ENCODE peak calls at places on chromosomes 1 and 21, in nine cellular contexts. One of them, this sample, is unnamed. For H3K9me3, the result is how much of the 10 kb centered on the place peaks cover.

GRCh38 chr1:197919523-197920301 is 2.5 kb downstream of the LHX9 start:
- DNase-seq in adrenal gland: no peak
- DNase-seq in stomach: no peak
- DNase-seq in heart left ventricle: no peak
- DNase-seq in CD8-positive, alpha-beta T cell: peak
- DNase-seq in cardiac muscle cell: no peak
- DNase-seq in lung: no peak
- DNase-seq in left ventricle myocardium inferior: no peak
- DNase-seq in Panc1: no peak
- DNase-seq in this sample: no peak

GRCh38 chr1:34088001-34088400 is 77.0 kb downstream of the CSMD2 start:
- DNase-seq in adrenal gland: no peak
- DNase-seq in stomach: no peak
- DNase-seq in heart left ventricle: no peak
- DNase-seq in CD8-positive, alpha-beta T cell: no peak
- DNase-seq in cardiac muscle cell: no peak
- DNase-seq in lung: no peak
- DNase-seq in left ventricle myocardium inferior: no peak
- DNase-seq in Panc1: no peak
- DNase-seq in this sample: no peak

GRCh38 chr1:77375990-77376389 is 94.2 kb downstream of the AK5 start:
- DNase-seq in adrenal gland: no peak
- DNase-seq in stomach: no peak
- DNase-seq in heart left ventricle: no peak
- DNase-seq in CD8-positive, alpha-beta T cell: no peak
- DNase-seq in cardiac muscle cell: peak
- DNase-seq in lung: no peak
- DNase-seq in left ventricle myocardium inferior: no peak
- DNase-seq in Panc1: no peak
- DNase-seq in this sample: no peak

GRCh38 chr1:61953790-61954150 is 211.5 kb downstream of the PATJ start:
- DNase-seq in adrenal gland: no peak
- DNase-seq in stomach: no peak
- DNase-seq in heart left ventricle: no peak
- DNase-seq in CD8-positive, alpha-beta T cell: no peak
- DNase-seq in cardiac muscle cell: no peak
- DNase-seq in lung: no peak
- DNase-seq in left ventricle myocardium inferior: no peak
- DNase-seq in Panc1: no peak
- DNase-seq in this sample: no peak

GRCh38 chr1:244138399-244138798 is 87.3 kb downstream of the ZBTB18 start:
- DNase-seq in adrenal gland: no peak
- DNase-seq in stomach: no peak
- DNase-seq in heart left ventricle: peak
- DNase-seq in CD8-positive, alpha-beta T cell: no peak
- DNase-seq in cardiac muscle cell: no peak
- DNase-seq in lung: no peak
- DNase-seq in left ventricle myocardium inferior: no peak
- DNase-seq in Panc1: no peak
- DNase-seq in this sample: no peak

GRCh38 chr1:65006806-65007205 is 40.5 kb upstream of the JAK1 start:
- DNase-seq in adrenal gland: no peak
- DNase-seq in stomach: no peak
- DNase-seq in heart left ventricle: no peak
- DNase-seq in CD8-positive, alpha-beta T cell: no peak
- DNase-seq in cardiac muscle cell: no peak
- DNase-seq in lung: no peak
- DNase-seq in left ventricle myocardium inferior: no peak
- DNase-seq in Panc1: no peak
- DNase-seq in this sample: no peak

GRCh38 chr1:61184035-61184713 is 101.8 kb downstream of the NFIA start:
- DNase-seq in adrenal gland: peak
- DNase-seq in stomach: peak
- DNase-seq in heart left ventricle: peak
- DNase-seq in CD8-positive, alpha-beta T cell: no peak
- DNase-seq in cardiac muscle cell: peak
- DNase-seq in lung: peak
- DNase-seq in left ventricle myocardium inferior: peak
- DNase-seq in Panc1: no peak
- DNase-seq in this sample: no peak

GRCh38 chr1:19824541-19824940 is 9.5 kb upstream of the RNF186 start:
- DNase-seq in adrenal gland: no peak
- DNase-seq in stomach: no peak
- DNase-seq in heart left ventricle: no peak
- DNase-seq in CD8-positive, alpha-beta T cell: no peak
- DNase-seq in cardiac muscle cell: no peak
- DNase-seq in lung: no peak
- DNase-seq in left ventricle myocardium inferior: no peak
- DNase-seq in Panc1: no peak
- DNase-seq in this sample: no peak

GRCh38 chr1:206812456-206812855 is 40.2 kb upstream of the IL10 start:
- DNase-seq in adrenal gland: no peak
- DNase-seq in stomach: no peak
- DNase-seq in heart left ventricle: no peak
- DNase-seq in CD8-positive, alpha-beta T cell: no peak
- DNase-seq in cardiac muscle cell: no peak
- DNase-seq in lung: no peak
- DNase-seq in left ventricle myocardium inferior: no peak
- DNase-seq in Panc1: no peak
- DNase-seq in this sample: no peak

GRCh38 chr1:232225336-232226131 is 404.4 kb downstream of the SIPA1L2 start:
- DNase-seq in adrenal gland: no peak
- DNase-seq in stomach: no peak
- DNase-seq in heart left ventricle: no peak
- DNase-seq in CD8-positive, alpha-beta T cell: no peak
- DNase-seq in cardiac muscle cell: no peak
- DNase-seq in lung: no peak
- DNase-seq in left ventricle myocardium inferior: no peak
- DNase-seq in Panc1: no peak
- DNase-seq in this sample: no peak

GRCh38 chr1:77511440-77511840 is 171.0 kb downstream of the ZZZ3 start:
- DNase-seq in adrenal gland: no peak
- DNase-seq in stomach: no peak
- DNase-seq in heart left ventricle: no peak
- DNase-seq in CD8-positive, alpha-beta T cell: no peak
- DNase-seq in cardiac muscle cell: no peak
- DNase-seq in lung: no peak
- DNase-seq in left ventricle myocardium inferior: no peak
- DNase-seq in Panc1: no peak
- DNase-seq in this sample: no peak

GRCh38 chr21:39849014-39849655 is 18.1 kb upstream of the PCP4 start:
- DNase-seq in adrenal gland: no peak
- DNase-seq in stomach: no peak
- DNase-seq in heart left ventricle: no peak
- DNase-seq in CD8-positive, alpha-beta T cell: no peak
- DNase-seq in cardiac muscle cell: no peak
- DNase-seq in lung: no peak
- DNase-seq in left ventricle myocardium inferior: no peak
- DNase-seq in Panc1: no peak
- DNase-seq in this sample: no peak

GRCh38 chr1:25004355-25004754 is 74.3 kb upstream of the RUNX3 start:
- DNase-seq in adrenal gland: no peak
- DNase-seq in stomach: no peak
- DNase-seq in heart left ventricle: no peak
- DNase-seq in CD8-positive, alpha-beta T cell: no peak
- DNase-seq in cardiac muscle cell: no peak
- DNase-seq in lung: no peak
- DNase-seq in left ventricle myocardium inferior: no peak
- DNase-seq in Panc1: no peak
- DNase-seq in this sample: no peak

GRCh38 chr21:31334648-31335121 is 9.4 kb downstream of the TIAM1 start:
- DNase-seq in adrenal gland: no peak
- DNase-seq in stomach: peak
- DNase-seq in heart left ventricle: no peak
- DNase-seq in CD8-positive, alpha-beta T cell: no peak
- DNase-seq in cardiac muscle cell: no peak
- DNase-seq in lung: no peak
- DNase-seq in left ventricle myocardium inferior: no peak
- DNase-seq in Panc1: no peak
- DNase-seq in this sample: no peak

GRCh38 chr1:91440845-91441244 is 36.2 kb upstream of the HFM1 start:
- DNase-seq in adrenal gland: no peak
- DNase-seq in stomach: no peak
- DNase-seq in heart left ventricle: no peak
- DNase-seq in CD8-positive, alpha-beta T cell: no peak
- DNase-seq in cardiac muscle cell: no peak
- DNase-seq in lung: no peak
- DNase-seq in left ventricle myocardium inferior: no peak
- DNase-seq in Panc1: no peak
- DNase-seq in this sample: no peak

GRCh38 chr21:33680870-33681269 is 38.6 kb downstream of the ITSN1 start:
- DNase-seq in adrenal gland: no peak
- DNase-seq in stomach: no peak
- DNase-seq in heart left ventricle: no peak
- DNase-seq in CD8-positive, alpha-beta T cell: no peak
- DNase-seq in cardiac muscle cell: no peak
- DNase-seq in lung: no peak
- DNase-seq in left ventricle myocardium inferior: no peak
- DNase-seq in Panc1: no peak
- DNase-seq in this sample: no peak

GRCh38 chr21:33685613-33686197 is 43.4 kb downstream of the ITSN1 start:
- DNase-seq in adrenal gland: no peak
- DNase-seq in stomach: no peak
- DNase-seq in heart left ventricle: no peak
- DNase-seq in CD8-positive, alpha-beta T cell: no peak
- DNase-seq in cardiac muscle cell: peak
- DNase-seq in lung: no peak
- DNase-seq in left ventricle myocardium inferior: no peak
- DNase-seq in Panc1: no peak
- DNase-seq in this sample: no peak

GRCh38 chr21:33684923-33685560 is 42.7 kb downstream of the ITSN1 start:
- DNase-seq in adrenal gland: no peak
- DNase-seq in stomach: no peak
- DNase-seq in heart left ventricle: no peak
- DNase-seq in CD8-positive, alpha-beta T cell: no peak
- DNase-seq in cardiac muscle cell: no peak
- DNase-seq in lung: no peak
- DNase-seq in left ventricle myocardium inferior: no peak
- DNase-seq in Panc1: no peak
- DNase-seq in this sample: no peak

GRCh38 chr21:33684068-33684467 is 41.8 kb downstream of the ITSN1 start:
- DNase-seq in adrenal gland: no peak
- DNase-seq in stomach: no peak
- DNase-seq in heart left ventricle: no peak
- DNase-seq in CD8-positive, alpha-beta T cell: no peak
- DNase-seq in cardiac muscle cell: no peak
- DNase-seq in lung: no peak
- DNase-seq in left ventricle myocardium inferior: no peak
- DNase-seq in Panc1: no peak
- DNase-seq in this sample: no peak

DNA sequence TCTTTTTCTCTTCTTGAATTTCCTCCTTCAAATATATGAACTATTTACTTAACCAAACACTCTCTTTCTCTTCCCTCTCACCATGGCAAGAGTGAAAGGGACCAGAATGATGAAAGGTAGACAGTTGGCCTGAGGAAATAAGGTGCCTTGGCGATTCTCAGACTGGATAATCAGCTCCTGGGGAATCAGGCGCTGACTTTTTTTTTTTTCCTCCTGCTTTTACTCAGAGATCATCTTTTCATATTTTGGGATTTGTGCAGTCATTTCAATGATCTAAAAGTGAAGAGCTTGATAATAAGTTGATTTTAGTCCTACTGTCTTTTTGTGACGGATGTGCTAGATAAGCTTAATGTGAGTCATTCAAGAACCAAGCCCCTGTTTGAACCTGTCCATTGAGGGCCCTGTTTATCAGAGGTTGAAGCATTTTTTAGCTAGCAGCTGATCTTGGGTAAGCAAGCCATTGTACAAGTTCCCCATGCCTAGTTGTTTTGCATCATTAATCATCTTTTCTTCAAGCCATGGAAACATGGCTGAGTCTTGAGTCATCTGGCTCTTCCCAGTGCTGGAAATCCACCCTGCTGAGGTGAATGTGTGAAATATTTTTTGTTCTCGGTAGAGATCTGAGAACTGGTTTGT is 40.8 kb downstream of the ITSN1 start:
- DNase-seq in adrenal gland: no peak
- DNase-seq in stomach: no peak
- DNase-seq in heart left ventricle: no peak
- DNase-seq in CD8-positive, alpha-beta T cell: no peak
- DNase-seq in cardiac muscle cell: peak
- DNase-seq in lung: no peak
- DNase-seq in left ventricle myocardium inferior: no peak
- DNase-seq in Panc1: peak
- DNase-seq in this sample: no peak
- H3K27ac ChIP-seq in adrenal gland: peak
- H3K27ac ChIP-seq in stomach: no peak
- H3K27ac ChIP-seq in heart left ventricle: no peak
- H3K27ac ChIP-seq in CD8-positive, alpha-beta T cell: no peak
- H3K27ac ChIP-seq in cardiac muscle cell: peak
- H3K27ac ChIP-seq in lung: peak
- H3K27ac ChIP-seq in left ventricle myocardium inferior: no peak
- H3K27ac ChIP-seq in Panc1: peak
- H3K27ac ChIP-seq in this sample: no peak

DNA sequence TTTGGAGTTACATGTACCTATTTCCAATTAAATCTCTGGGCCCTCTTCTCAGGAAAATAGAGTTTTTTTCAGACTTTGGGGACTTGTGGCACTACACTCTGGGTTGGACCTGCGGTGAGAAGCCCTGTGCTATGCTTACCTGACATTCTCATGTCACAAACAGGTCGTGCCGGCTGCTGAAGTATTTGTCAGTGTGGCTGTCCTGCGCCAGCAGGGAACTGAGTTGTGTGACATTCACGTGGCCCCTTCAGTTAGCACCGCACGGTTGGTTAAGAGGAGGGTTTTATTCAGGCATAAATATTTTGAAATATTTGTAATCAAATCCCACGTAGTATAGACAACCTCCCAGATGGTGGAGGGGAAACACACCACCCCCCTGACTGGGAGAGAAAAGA is 6.3 kb upstream of the COL6A2 start:
- DNase-seq in adrenal gland: no peak
- DNase-seq in stomach: no peak
- DNase-seq in heart left ventricle: no peak
- DNase-seq in CD8-positive, alpha-beta T cell: peak
- DNase-seq in cardiac muscle cell: no peak
- DNase-seq in lung: no peak
- DNase-seq in left ventricle myocardium inferior: no peak
- DNase-seq in Panc1: no peak
- DNase-seq in this sample: no peak
- H3K9me3 ChIP-seq in adrenal gland: under half
- H3K9me3 ChIP-seq in stomach: under half
- H3K9me3 ChIP-seq in heart left ventricle: under half
- H3K9me3 ChIP-seq in CD8-positive, alpha-beta T cell: under half
- H3K9me3 ChIP-seq in cardiac muscle cell: under half
- H3K9me3 ChIP-seq in lung: under half
- H3K9me3 ChIP-seq in left ventricle myocardium inferior: under half
- H3K9me3 ChIP-seq in Panc1: under half
- H3K9me3 ChIP-seq in this sample: under half

GRCh38 chr1:1035291-1035931 is 15.5 kb downstream of the AGRN start:
- DNase-seq in adrenal gland: no peak
- DNase-seq in stomach: no peak
- DNase-seq in heart left ventricle: no peak
- DNase-seq in CD8-positive, alpha-beta T cell: no peak
- DNase-seq in cardiac muscle cell: no peak
- DNase-seq in lung: no peak
- DNase-seq in left ventricle myocardium inferior: no peak
- DNase-seq in Panc1: no peak
- DNase-seq in this sample: no peak
- TF ChIP-seq CTCF in adrenal gland: no peak
- TF ChIP-seq CTCF in stomach: no peak
- TF ChIP-seq CTCF in heart left ventricle: no peak
- TF ChIP-seq CTCF in CD8-positive, alpha-beta T cell: no peak
- TF ChIP-seq CTCF in cardiac muscle cell: no peak
- TF ChIP-seq CTCF in lung: no peak
- TF ChIP-seq CTCF in left ventricle myocardium inferior: no peak
- TF ChIP-seq CTCF in Panc1: no peak
- TF ChIP-seq CTCF in this sample: no peak

GRCh38 chr1:111904478-111905218 is 84.8 kb downstream of the KCND3 start:
- DNase-seq in adrenal gland: no peak
- DNase-seq in stomach: no peak
- DNase-seq in heart left ventricle: no peak
- DNase-seq in CD8-positive, alpha-beta T cell: no peak
- DNase-seq in cardiac muscle cell: peak
- DNase-seq in lung: no peak
- DNase-seq in left ventricle myocardium inferior: peak
- DNase-seq in Panc1: no peak
- DNase-seq in this sample: no peak
- H3K27ac ChIP-seq in adrenal gland: no peak
- H3K27ac ChIP-seq in stomach: no peak
- H3K27ac ChIP-seq in heart left ventricle: peak
- H3K27ac ChIP-seq in CD8-positive, alpha-beta T cell: no peak
- H3K27ac ChIP-seq in cardiac muscle cell: no peak
- H3K27ac ChIP-seq in lung: peak
- H3K27ac ChIP-seq in left ventricle myocardium inferior: peak
- H3K27ac ChIP-seq in Panc1: no peak
- H3K27ac ChIP-seq in this sample: no peak